ENCODE peak calls at places on chromosomes 7 and 10, in six cellular contexts. Q is prostate gland; I is transverse colon; W is neuronal stem cell; P is H1; Y is naive thymus-derived CD4-positive, alpha-beta T cell. D is an unnamed sample. For H3K27me3 and H3K36me3, the result is how much of the 10 kb centered on the place peaks cover.

GRCh38 chr7:137091396-137091795 is 222.9 kb downstream of the CHRM2 start:
- DNase-seq in Q (no peak), I (no peak), W (peak), P (no peak), Y (no peak), D (no peak)

GRCh38 chr10:33334839-33335549 is 527 bp upstream of the NRP1 start:
- DNase-seq in Q (peak), I (peak), W (peak), P (peak), Y (no peak), D (peak)

GRCh38 chr7:73509463-73509862 is 12.6 kb downstream of the BAZ1B start:
- DNase-seq in Q (no peak), I (no peak), W (no peak), P (no peak), Y (no peak), D (peak)

GRCh38 chr10:60031664-60032063 is 125.3 kb upstream of the CCDC6 start:
- DNase-seq in Q (no peak), I (no peak), W (no peak), P (no peak), Y (no peak), D (no peak)

GRCh38 chr10:14040787-14041631 is 289.7 kb downstream of the FRMD4A start:
- DNase-seq in Q (no peak), I (no peak), W (no peak), P (no peak), Y (no peak), D (no peak)

GRCh38 chr10:13338337-13339128 is 9.6 kb downstream of the SEPHS1 start:
- DNase-seq in Q (no peak), I (peak), W (no peak), P (no peak), Y (no peak), D (no peak)

GRCh38 chr10:42997151-42997848 is 79.6 kb upstream of the RET start:
- DNase-seq in Q (no peak), I (no peak), W (no peak), P (no peak), Y (no peak), D (no peak)

GRCh38 chr7:47478926-47479791 is 102.8 kb downstream of the TNS3 start:
- DNase-seq in Q (no peak), I (no peak), W (no peak), P (no peak), Y (no peak), D (no peak)

GRCh38 chr10:71621783-71622526 is 97.6 kb downstream of the C10orf105 start:
- DNase-seq in Q (no peak), I (no peak), W (no peak), P (no peak), Y (no peak), D (peak)

GRCh38 chr7:50217961-50218360 is 86.6 kb upstream of the IKZF1 start:
- DNase-seq in Q (no peak), I (no peak), W (no peak), P (no peak), Y (no peak), D (no peak)

GRCh38 chr7:107661081-107661864 is 645 bp downstream of the SLC26A4 start:
- DNase-seq in Q (peak), I (peak), W (peak), P (peak), Y (no peak), D (peak)

GRCh38 chr7:107659666-107660065 is 962 bp upstream of the SLC26A4 start:
- DNase-seq in Q (no peak), I (no peak), W (no peak), P (no peak), Y (no peak), D (no peak)

GRCh38 chr7:107661865-107662379 is 1.3 kb downstream of the SLC26A4 start:
- DNase-seq in Q (no peak), I (no peak), W (peak), P (no peak), Y (no peak), D (no peak)

GRCh38 chr7:107660381-107661080 is at the start of gene SLC26A4:
- DNase-seq in Q (no peak), I (no peak), W (peak), P (peak), Y (no peak), D (no peak)

GRCh38 chr7:107658467-107658866 is 2.2 kb upstream of the SLC26A4 start:
- DNase-seq in Q (no peak), I (no peak), W (no peak), P (no peak), Y (no peak), D (no peak)
- H3K27me3 ChIP-seq in Q (under half), I (half or more), W (under half), P (under half), Y (under half), D (under half)

GRCh38 chr10:130174343-130174742 is 38.2 kb downstream of the GLRX3 start:
- DNase-seq in Q (no peak), I (no peak), W (no peak), P (no peak), Y (no peak), D (no peak)
- H3K36me3 ChIP-seq in Q (under half), I (under half), W (half or more), P (under half), Y (under half), D (under half)

DNA sequence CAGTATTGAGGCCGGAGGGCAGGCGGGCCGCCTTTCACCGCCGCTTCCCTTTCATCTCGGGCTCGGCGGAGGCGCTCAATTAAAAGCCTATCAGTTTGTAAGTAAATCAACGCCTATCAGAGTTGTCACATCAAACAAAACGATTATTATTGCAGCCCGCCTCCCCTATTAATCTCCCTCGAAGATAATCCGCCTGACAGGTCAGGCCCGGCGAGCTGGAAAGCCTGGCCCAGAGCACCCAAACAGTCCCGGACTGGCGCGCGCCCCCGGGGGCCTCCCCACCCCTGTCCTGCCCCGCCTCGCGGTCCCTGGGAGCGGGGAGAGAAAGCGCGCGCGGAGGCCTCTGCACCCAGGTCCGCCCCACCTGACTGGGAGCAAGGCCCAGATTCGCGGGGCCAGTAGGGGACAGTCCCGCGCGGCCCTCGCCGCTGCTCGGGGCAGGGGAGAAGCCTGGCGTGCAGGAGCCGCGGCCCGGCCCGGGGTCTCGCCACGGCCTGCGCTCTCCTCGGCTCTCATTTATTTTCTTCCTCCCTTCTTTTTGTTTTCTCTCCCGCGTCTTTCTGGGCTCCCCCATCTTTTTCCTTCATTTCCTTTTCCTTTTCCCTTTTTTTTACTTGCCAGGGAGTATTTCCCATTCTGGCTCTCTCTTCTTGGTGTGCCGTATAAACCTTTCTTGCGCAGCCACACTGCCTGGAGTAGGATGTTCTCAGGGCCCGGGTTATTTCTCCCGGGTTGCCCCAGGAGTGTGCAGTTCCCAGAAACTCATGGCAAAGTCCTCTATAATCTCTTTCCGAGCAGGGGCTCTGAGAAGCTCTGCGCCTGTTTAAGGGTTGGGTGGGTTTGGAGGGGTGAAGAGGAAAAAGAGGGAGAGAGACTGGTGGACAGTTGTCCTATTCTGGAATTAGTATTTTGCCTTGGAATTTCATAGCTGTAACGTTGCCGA is 3.9 kb upstream of the ZNF503 start:
- DNase-seq in Q (peak), I (peak), W (peak), P (peak), Y (no peak), D (peak)
- H3K27me3 ChIP-seq in Q (under half), I (under half), W (under half), P (half or more), Y (under half), D (under half)

GRCh38 chr7:92092210-92092609 is 42.1 kb downstream of the CYP51A1 start:
- DNase-seq in Q (no peak), I (no peak), W (no peak), P (no peak), Y (no peak), D (no peak)

GRCh38 chr7:92088266-92088665 is 46.0 kb downstream of the CYP51A1 start:
- DNase-seq in Q (no peak), I (no peak), W (no peak), P (no peak), Y (no peak), D (no peak)
- H3K36me3 ChIP-seq in Q (under half), I (under half), W (half or more), P (under half), Y (under half), D (under half)

D was measured in lung.